ENCODE peak calls at places on chromosomes 1 and 21, in five cellular contexts. Y, W, U, H and Q are unnamed samples.

GRCh38 chr1:108644984-108645383 is 15.9 kb downstream of the HENMT1 start:
- DNase-seq in H (no peak), U (peak; percentile 73), Y (no peak), W (no peak), Q (no peak)

GRCh38 chr1:235045034-235045690 is 83.5 kb downstream of the TOMM20 start:
- DNase-seq in W (no peak), U (no peak), Y (no peak), H (no peak), Q (no peak)

GRCh38 chr21:25307489-25307888 is 299.8 kb downstream of the MRPL39 start:
- DNase-seq in U (no peak), Y (no peak), H (no peak), W (no peak), Q (no peak)

GRCh38 chr21:26061437-26061836 is 109.1 kb downstream of the APP start:
- DNase-seq in Y (no peak), H (no peak), U (no peak), W (no peak), Q (no peak)

GRCh38 chr1:98702976-98703375 is 41.5 kb downstream of the SNX7 start:
- DNase-seq in H (no peak), U (no peak), W (no peak), Y (peak; percentile 41), Q (no peak)

GRCh38 chr1:234134878-234135277 is 230.4 kb downstream of the SLC35F3 start:
- DNase-seq in Y (peak; percentile 45), W (no peak), U (no peak), H (no peak), Q (no peak)

GRCh38 chr21:33396966-33397365 is 6.2 kb upstream of the IFNGR2 start:
- DNase-seq in H (no peak), Y (peak; percentile 46), W (peak; percentile 83), U (no peak), Q (no peak)

GRCh38 chr1:48916121-48917069 is 139.7 kb upstream of the BEND5 start:
- DNase-seq in H (no peak), U (no peak), Y (peak; percentile 61), W (no peak), Q (no peak)

GRCh38 chr1:15002325-15002724 is 151.2 kb upstream of the TMEM51 start:
- DNase-seq in H (no peak), W (no peak), U (no peak), Y (no peak), Q (no peak)

GRCh38 chr1:4713669-4714068 is 59.3 kb downstream of the AJAP1 start:
- DNase-seq in U (no peak), Y (no peak), W (peak; percentile 5), H (no peak), Q (peak; percentile 41)

GRCh38 chr1:92031281-92032110 is 1.7 kb downstream of the EPHX4 start:
- DNase-seq in H (no peak), Y (no peak), U (no peak), W (no peak), Q (no peak)

GRCh38 chr1:153519242-153519641 is 16.5 kb downstream of the S100A6 start:
- DNase-seq in H (no peak), U (no peak), W (no peak), Y (no peak), Q (no peak)

GRCh38 chr1:9823943-9824701 is at the start of gene CLSTN1:
- DNase-seq in W (peak; percentile 97), H (peak; percentile 75), U (peak; percentile 80), Y (peak; percentile 76), Q (peak; percentile 85)

GRCh38 chr1:205629751-205630150 is 2.1 kb downstream of the ELK4 start:
- DNase-seq in W (no peak), Y (no peak), U (no peak), H (no peak), Q (no peak)

GRCh38 chr1:62271932-62272728 is 47.1 kb downstream of the KANK4 start:
- DNase-seq in U (peak; percentile 61), Y (no peak), W (no peak), H (no peak), Q (no peak)

GRCh38 chr1:163924041-163924440 is 602.3 kb downstream of the NUF2 start:
- DNase-seq in H (no peak), Y (no peak), U (no peak), W (no peak), Q (no peak)

GRCh38 chr1:145887631-145888030 is 2.0 kb upstream of the ANKRD35 start:
- DNase-seq in U (no peak), Y (no peak), H (no peak), W (no peak), Q (no peak)

GRCh38 chr1:116320846-116321245 is 52.2 kb upstream of the ATP1A1 start:
- DNase-seq in H (no peak), U (no peak), Y (no peak), W (no peak), Q (no peak)

GRCh38 chr1:3409737-3410434 is 44.6 kb upstream of the ARHGEF16 start:
- DNase-seq in U (no peak), H (peak; percentile 39), W (peak; percentile 91), Y (peak; percentile 24), Q (peak; percentile 59)

GRCh38 chr1:174021611-174022079 is 512 bp downstream of the RC3H1 start:
- DNase-seq in Y (peak; percentile 56), W (peak; percentile 77), U (no peak), H (no peak), Q (no peak)

GRCh38 chr1:160862151-160863061 is at the start of gene CD244:
- DNase-seq in Y (peak; percentile 25), U (no peak), W (peak; percentile 78), H (no peak), Q (no peak)

GRCh38 chr1:36693116-36693515 is 210.4 kb upstream of the CSF3R start:
- DNase-seq in Y (no peak), U (no peak), W (no peak), H (no peak), Q (no peak)

GRCh38 chr21:35578831-35579470 is 481.4 kb downstream of the SETD4 start:
- DNase-seq in W (no peak), U (no peak), Y (peak; percentile 30), H (no peak), Q (no peak)

GRCh38 chr1:68217060-68217554 is 15.2 kb downstream of the WLS start:
- DNase-seq in H (no peak), Y (no peak), U (no peak), W (no peak), Q (no peak)

GRCh38 chr1:231512147-231512698 is 16.2 kb upstream of the TSNAX start:
- DNase-seq in Y (peak; percentile 96), H (no peak), W (no peak), U (no peak), Q (no peak)

GRCh38 chr1:202086579-202087350 is 36.0 kb upstream of the GPR37L1 start:
- DNase-seq in U (no peak), W (peak; percentile 73), Y (no peak), H (peak; percentile 18), Q (no peak)

GRCh38 chr1:93159337-93159736 is 20.9 kb downstream of the TMED5 start:
- DNase-seq in H (no peak), U (no peak), W (no peak), Y (no peak), Q (no peak)

GRCh38 chr1:26833432-26834405 is 7.2 kb downstream of the ZDHHC18 start:
- DNase-seq in H (no peak), W (peak; percentile 64), U (peak; percentile 90), Y (no peak), Q (no peak)

GRCh38 chr1:85203573-85204169 is 2.9 kb upstream of the SYDE2 start:
- DNase-seq in W (no peak), H (no peak), U (no peak), Y (no peak), Q (no peak)

DNA sequence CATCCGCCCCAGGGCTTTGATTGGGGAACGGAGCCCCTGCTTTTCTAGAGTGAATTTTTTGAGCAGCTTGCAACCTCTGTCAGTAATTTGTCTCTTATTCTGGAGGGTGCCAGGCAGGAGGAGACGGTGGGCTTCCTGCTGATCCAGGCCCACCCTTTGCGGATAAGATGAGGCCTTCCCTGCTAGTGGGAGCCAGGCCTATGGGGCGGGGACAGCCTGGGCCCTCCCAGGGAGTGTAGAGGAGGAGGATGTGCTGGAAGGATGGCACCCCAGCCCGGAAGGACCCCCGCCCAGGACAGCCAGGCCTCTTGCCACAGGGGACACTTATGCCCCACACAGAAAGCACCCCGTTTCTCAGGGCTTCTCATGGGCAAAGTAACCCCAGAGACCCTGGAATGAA is 118.8 kb downstream of the SIK1 start:
- DNase-seq in W (peak; percentile 32), Y (no peak), H (no peak), U (no peak), Q (no peak)
- H3K27ac ChIP-seq in W (no peak overlapping the region), Y (peak overlapping the region; percentile 66), H (peak overlapping the region; percentile 63), U (no peak overlapping the region), Q (no peak overlapping the region)

DNA sequence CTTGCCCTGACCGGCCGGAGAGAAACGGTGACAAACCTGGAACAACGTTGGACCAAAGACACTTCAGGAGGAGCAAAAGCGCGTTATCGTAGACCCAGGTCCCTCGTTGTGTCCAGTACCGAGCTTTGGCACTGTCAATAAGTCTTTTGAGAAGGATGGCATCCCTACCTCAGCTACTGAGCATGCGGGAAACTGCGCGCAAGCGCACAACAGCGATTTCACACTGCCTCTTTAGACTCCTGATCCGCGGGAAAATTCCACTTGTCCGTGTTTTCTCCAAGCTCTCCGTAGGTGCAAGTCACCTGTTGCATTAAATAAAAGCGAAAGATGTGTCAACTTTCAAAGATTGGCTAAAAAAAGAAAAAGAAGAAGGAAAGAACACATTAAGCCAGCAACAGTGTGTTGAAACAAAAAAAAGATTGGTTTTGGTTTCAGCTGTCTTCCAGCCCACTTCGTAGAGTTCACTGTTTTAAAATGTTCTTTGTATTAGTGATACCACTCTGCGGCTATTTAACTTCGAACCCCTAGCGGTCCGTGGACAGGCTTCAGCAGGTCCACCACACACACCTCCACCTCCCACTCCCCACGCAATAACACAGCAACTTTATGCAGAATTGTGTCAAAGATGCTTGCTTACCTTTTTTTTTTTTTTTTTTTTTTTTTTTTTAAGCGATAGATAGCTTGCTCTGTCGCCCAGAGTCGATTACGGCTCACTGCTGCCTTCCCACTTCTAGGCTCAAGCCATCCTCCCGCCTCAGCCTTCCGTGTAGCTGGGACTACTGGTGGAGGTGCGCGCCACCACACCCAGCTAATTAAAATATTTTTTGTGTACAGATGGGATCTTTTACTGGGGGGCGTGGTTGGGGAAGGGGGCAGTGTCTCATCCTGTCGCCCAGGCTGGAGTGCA is at the start of gene BPNT1:
- DNase-seq in U (peak; percentile 97), H (peak; percentile 87), Y (peak; percentile 96), W (peak; percentile 97), Q (peak; percentile 80)
- H3K27ac ChIP-seq in U (peak within 1 kb of the TSS; percentile 33), H (peak within 1 kb of the TSS; percentile 79), Y (peak within 1 kb of the TSS; percentile 39), W (peak within 1 kb of the TSS; percentile 75), Q (peak within 1 kb of the TSS; percentile 50)

DNA sequence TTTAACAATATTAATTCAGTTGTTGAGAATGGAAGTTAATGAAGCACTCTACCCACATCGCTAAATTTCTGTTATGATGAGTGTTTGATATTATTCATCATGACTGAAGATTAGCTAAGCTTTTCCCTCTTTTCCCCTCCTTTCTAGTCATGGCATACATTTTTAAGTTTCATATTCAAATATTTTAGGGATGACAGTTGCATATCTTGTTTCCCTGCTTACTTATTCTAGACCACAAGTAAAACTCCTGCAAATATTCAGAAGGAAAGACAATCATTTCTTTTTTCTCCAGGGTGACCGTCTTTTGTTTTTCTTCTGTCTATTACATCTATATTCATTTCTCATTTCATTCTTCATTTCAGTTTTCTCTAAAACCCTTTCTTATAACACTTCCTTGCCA is 906.0 kb downstream of the ADGRL2 start:
- DNase-seq in W (no peak), U (no peak), Y (no peak), H (no peak), Q (no peak)
- H3K27ac ChIP-seq in W (no peak overlapping the region), U (no peak overlapping the region), Y (no peak overlapping the region), H (no peak overlapping the region), Q (no peak overlapping the region)

DNA sequence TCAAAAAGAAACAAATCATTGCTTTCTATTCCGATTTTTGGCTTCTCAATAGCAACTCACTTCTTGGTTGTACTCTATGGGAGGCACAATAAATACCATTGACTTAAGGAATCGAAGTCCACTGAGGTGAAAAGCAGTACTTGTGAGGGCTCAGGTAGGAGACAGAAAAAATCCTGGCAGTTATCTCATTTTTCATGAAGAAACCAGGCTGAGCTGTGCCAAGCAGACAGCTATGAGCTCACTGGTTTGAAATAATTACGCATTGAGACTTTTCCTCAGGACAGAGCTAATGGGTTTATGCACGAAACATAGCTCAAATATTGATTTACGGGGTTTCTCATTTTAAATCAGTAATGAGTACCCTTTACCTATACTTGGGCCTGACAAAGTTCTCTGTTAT is 18.5 kb downstream of the COLGALT2 start:
- DNase-seq in Y (no peak), W (peak; percentile 54), H (no peak), U (no peak), Q (no peak)
- H3K27ac ChIP-seq in Y (no peak overlapping the region), W (peak overlapping the region; percentile 52), H (no peak overlapping the region), U (no peak overlapping the region), Q (peak overlapping the region; percentile 91)